ENCODE peak calls at places on chromosome 13, in nine cellular contexts. One of them, this sample, is unnamed.

GRCh38 chr13:57314897-57315520 is 148.0 kb downstream of the PRR20E start:
- DNase-seq in NCI-H2081: no peak
- DNase-seq in EL: no peak
- DNase-seq in C1 segment of cervical spinal cord: no peak
- DNase-seq in NCI-H774: no peak
- DNase-seq in T-cell: no peak
- DNase-seq in iPS-NIHi11: peak
- DNase-seq in NCI-H1092 treated with DMSO at 0.1 percent for 48 hours: no peak
- DNase-seq in progenitor cell of endocrine pancreas: no peak
- DNase-seq in this sample: no peak

GRCh38 chr13:45385912-45386311 is 32.3 kb downstream of the SLC25A30 start:
- DNase-seq in NCI-H1092 treated with DMSO at 0.1 percent for 48 hours: no peak
- DNase-seq in NCI-H2081: no peak
- DNase-seq in C1 segment of cervical spinal cord: no peak
- DNase-seq in EL: no peak
- DNase-seq in iPS-NIHi11: no peak
- DNase-seq in progenitor cell of endocrine pancreas: no peak
- DNase-seq in T-cell: no peak
- DNase-seq in NCI-H774: no peak
- DNase-seq in this sample: no peak

GRCh38 chr13:78595819-78596700 is 7.3 kb downstream of the POU4F1 start:
- DNase-seq in iPS-NIHi11: peak
- DNase-seq in C1 segment of cervical spinal cord: no peak
- DNase-seq in NCI-H1092 treated with DMSO at 0.1 percent for 48 hours: peak
- DNase-seq in NCI-H2081: no peak
- DNase-seq in T-cell: no peak
- DNase-seq in EL: no peak
- DNase-seq in progenitor cell of endocrine pancreas: no peak
- DNase-seq in NCI-H774: no peak
- DNase-seq in this sample: no peak

GRCh38 chr13:35086667-35087066 is 144.6 kb downstream of the NBEA start:
- DNase-seq in NCI-H1092 treated with DMSO at 0.1 percent for 48 hours: no peak
- DNase-seq in C1 segment of cervical spinal cord: no peak
- DNase-seq in EL: peak
- DNase-seq in progenitor cell of endocrine pancreas: no peak
- DNase-seq in NCI-H774: no peak
- DNase-seq in T-cell: no peak
- DNase-seq in NCI-H2081: no peak
- DNase-seq in iPS-NIHi11: no peak
- DNase-seq in this sample: no peak

GRCh38 chr13:98265669-98266551 is 88.8 kb upstream of the RNF113B start:
- DNase-seq in progenitor cell of endocrine pancreas: no peak
- DNase-seq in iPS-NIHi11: no peak
- DNase-seq in NCI-H1092 treated with DMSO at 0.1 percent for 48 hours: no peak
- DNase-seq in EL: no peak
- DNase-seq in NCI-H774: no peak
- DNase-seq in C1 segment of cervical spinal cord: no peak
- DNase-seq in NCI-H2081: no peak
- DNase-seq in T-cell: no peak
- DNase-seq in this sample: no peak

GRCh38 chr13:51218691-51219090 is 3.5 kb upstream of the FAM124A start:
- DNase-seq in NCI-H2081: no peak
- DNase-seq in C1 segment of cervical spinal cord: no peak
- DNase-seq in progenitor cell of endocrine pancreas: no peak
- DNase-seq in iPS-NIHi11: no peak
- DNase-seq in EL: no peak
- DNase-seq in NCI-H1092 treated with DMSO at 0.1 percent for 48 hours: no peak
- DNase-seq in T-cell: no peak
- DNase-seq in NCI-H774: no peak
- DNase-seq in this sample: no peak

GRCh38 chr13:79682164-79682563 is 201.2 kb downstream of the NDFIP2 start:
- DNase-seq in C1 segment of cervical spinal cord: no peak
- DNase-seq in T-cell: no peak
- DNase-seq in progenitor cell of endocrine pancreas: no peak
- DNase-seq in iPS-NIHi11: no peak
- DNase-seq in NCI-H774: no peak
- DNase-seq in NCI-H2081: no peak
- DNase-seq in NCI-H1092 treated with DMSO at 0.1 percent for 48 hours: no peak
- DNase-seq in EL: no peak
- DNase-seq in this sample: no peak

GRCh38 chr13:23707674-23708073 is 137.5 kb downstream of the TNFRSF19 start:
- DNase-seq in EL: peak
- DNase-seq in NCI-H774: no peak
- DNase-seq in T-cell: no peak
- DNase-seq in iPS-NIHi11: no peak
- DNase-seq in NCI-H2081: no peak
- DNase-seq in progenitor cell of endocrine pancreas: no peak
- DNase-seq in C1 segment of cervical spinal cord: no peak
- DNase-seq in NCI-H1092 treated with DMSO at 0.1 percent for 48 hours: no peak
- DNase-seq in this sample: no peak

GRCh38 chr13:53131361-53131760 is 102.7 kb downstream of the OLFM4 start:
- DNase-seq in NCI-H2081: no peak
- DNase-seq in C1 segment of cervical spinal cord: no peak
- DNase-seq in progenitor cell of endocrine pancreas: no peak
- DNase-seq in NCI-H774: no peak
- DNase-seq in NCI-H1092 treated with DMSO at 0.1 percent for 48 hours: no peak
- DNase-seq in T-cell: no peak
- DNase-seq in EL: no peak
- DNase-seq in iPS-NIHi11: no peak
- DNase-seq in this sample: no peak

GRCh38 chr13:51603716-51604115 is 19.5 kb downstream of the WDFY2 start:
- DNase-seq in T-cell: no peak
- DNase-seq in iPS-NIHi11: no peak
- DNase-seq in NCI-H774: no peak
- DNase-seq in NCI-H1092 treated with DMSO at 0.1 percent for 48 hours: no peak
- DNase-seq in NCI-H2081: no peak
- DNase-seq in EL: no peak
- DNase-seq in progenitor cell of endocrine pancreas: no peak
- DNase-seq in C1 segment of cervical spinal cord: no peak
- DNase-seq in this sample: no peak

GRCh38 chr13:43159007-43159406 is 135.6 kb downstream of the DNAJC15 start:
- DNase-seq in NCI-H774: no peak
- DNase-seq in NCI-H1092 treated with DMSO at 0.1 percent for 48 hours: peak
- DNase-seq in EL: peak
- DNase-seq in progenitor cell of endocrine pancreas: no peak
- DNase-seq in T-cell: no peak
- DNase-seq in iPS-NIHi11: peak
- DNase-seq in NCI-H2081: no peak
- DNase-seq in C1 segment of cervical spinal cord: no peak
- DNase-seq in this sample: no peak

GRCh38 chr13:61685683-61686013 is 270.0 kb upstream of the PCDH20 start:
- DNase-seq in C1 segment of cervical spinal cord: no peak
- DNase-seq in progenitor cell of endocrine pancreas: no peak
- DNase-seq in NCI-H2081: no peak
- DNase-seq in T-cell: no peak
- DNase-seq in NCI-H1092 treated with DMSO at 0.1 percent for 48 hours: peak
- DNase-seq in iPS-NIHi11: peak
- DNase-seq in NCI-H774: no peak
- DNase-seq in EL: no peak
- DNase-seq in this sample: peak

GRCh38 chr13:75307370-75307984 is 174.5 kb downstream of the TBC1D4 start:
- DNase-seq in NCI-H1092 treated with DMSO at 0.1 percent for 48 hours: no peak
- DNase-seq in NCI-H774: no peak
- DNase-seq in NCI-H2081: no peak
- DNase-seq in progenitor cell of endocrine pancreas: no peak
- DNase-seq in T-cell: no peak
- DNase-seq in iPS-NIHi11: no peak
- DNase-seq in C1 segment of cervical spinal cord: no peak
- DNase-seq in EL: peak
- DNase-seq in this sample: no peak

GRCh38 chr13:74895042-74895811 is 586.7 kb downstream of the TBC1D4 start:
- DNase-seq in progenitor cell of endocrine pancreas: no peak
- DNase-seq in C1 segment of cervical spinal cord: no peak
- DNase-seq in NCI-H774: no peak
- DNase-seq in NCI-H2081: no peak
- DNase-seq in EL: no peak
- DNase-seq in iPS-NIHi11: no peak
- DNase-seq in NCI-H1092 treated with DMSO at 0.1 percent for 48 hours: no peak
- DNase-seq in T-cell: no peak
- DNase-seq in this sample: no peak

GRCh38 chr13:74771964-74772363 is 637.8 kb upstream of the KLF12 start:
- DNase-seq in NCI-H2081: no peak
- DNase-seq in T-cell: no peak
- DNase-seq in NCI-H1092 treated with DMSO at 0.1 percent for 48 hours: no peak
- DNase-seq in EL: peak
- DNase-seq in C1 segment of cervical spinal cord: no peak
- DNase-seq in NCI-H774: no peak
- DNase-seq in iPS-NIHi11: no peak
- DNase-seq in progenitor cell of endocrine pancreas: no peak
- DNase-seq in this sample: no peak

GRCh38 chr13:110133425-110134235 is 173.3 kb downstream of the COL4A1 start:
- DNase-seq in C1 segment of cervical spinal cord: no peak
- DNase-seq in progenitor cell of endocrine pancreas: no peak
- DNase-seq in NCI-H774: no peak
- DNase-seq in iPS-NIHi11: no peak
- DNase-seq in NCI-H1092 treated with DMSO at 0.1 percent for 48 hours: no peak
- DNase-seq in EL: no peak
- DNase-seq in T-cell: no peak
- DNase-seq in NCI-H2081: no peak
- DNase-seq in this sample: no peak

GRCh38 chr13:100887729-100888151 is 213.1 kb upstream of the TMTC4 start:
- DNase-seq in EL: peak
- DNase-seq in C1 segment of cervical spinal cord: no peak
- DNase-seq in progenitor cell of endocrine pancreas: no peak
- DNase-seq in iPS-NIHi11: no peak
- DNase-seq in NCI-H774: no peak
- DNase-seq in NCI-H2081: no peak
- DNase-seq in NCI-H1092 treated with DMSO at 0.1 percent for 48 hours: no peak
- DNase-seq in T-cell: no peak
- DNase-seq in this sample: no peak

GRCh38 chr13:96041326-96042092 is 11.7 kb downstream of the UGGT2 start:
- DNase-seq in NCI-H2081: no peak
- DNase-seq in C1 segment of cervical spinal cord: no peak
- DNase-seq in NCI-H774: no peak
- DNase-seq in T-cell: no peak
- DNase-seq in NCI-H1092 treated with DMSO at 0.1 percent for 48 hours: no peak
- DNase-seq in progenitor cell of endocrine pancreas: no peak
- DNase-seq in EL: no peak
- DNase-seq in iPS-NIHi11: no peak
- DNase-seq in this sample: no peak

GRCh38 chr13:82739881-82740280 is 1142.4 kb downstream of the SLITRK1 start:
- DNase-seq in C1 segment of cervical spinal cord: no peak
- DNase-seq in NCI-H1092 treated with DMSO at 0.1 percent for 48 hours: no peak
- DNase-seq in T-cell: no peak
- DNase-seq in NCI-H774: no peak
- DNase-seq in progenitor cell of endocrine pancreas: no peak
- DNase-seq in iPS-NIHi11: no peak
- DNase-seq in EL: no peak
- DNase-seq in NCI-H2081: no peak
- DNase-seq in this sample: no peak

GRCh38 chr13:113791226-113791625 is 32.2 kb downstream of the TMEM255B start:
- DNase-seq in NCI-H2081: no peak
- DNase-seq in C1 segment of cervical spinal cord: no peak
- DNase-seq in EL: no peak
- DNase-seq in progenitor cell of endocrine pancreas: no peak
- DNase-seq in iPS-NIHi11: no peak
- DNase-seq in T-cell: no peak
- DNase-seq in NCI-H774: no peak
- DNase-seq in NCI-H1092 treated with DMSO at 0.1 percent for 48 hours: no peak
- DNase-seq in this sample: no peak

GRCh38 chr13:30240608-30241007 is 66.7 kb downstream of the KATNAL1 start:
- DNase-seq in C1 segment of cervical spinal cord: no peak
- DNase-seq in iPS-NIHi11: no peak
- DNase-seq in T-cell: no peak
- DNase-seq in NCI-H2081: no peak
- DNase-seq in NCI-H774: no peak
- DNase-seq in progenitor cell of endocrine pancreas: no peak
- DNase-seq in NCI-H1092 treated with DMSO at 0.1 percent for 48 hours: no peak
- DNase-seq in EL: no peak
- DNase-seq in this sample: no peak

GRCh38 chr13:41533266-41533665 is 75.9 kb downstream of the RGCC start:
- DNase-seq in iPS-NIHi11: no peak
- DNase-seq in T-cell: no peak
- DNase-seq in C1 segment of cervical spinal cord: no peak
- DNase-seq in EL: no peak
- DNase-seq in NCI-H2081: no peak
- DNase-seq in NCI-H1092 treated with DMSO at 0.1 percent for 48 hours: no peak
- DNase-seq in progenitor cell of endocrine pancreas: no peak
- DNase-seq in NCI-H774: no peak
- DNase-seq in this sample: no peak

GRCh38 chr13:46469064-46469463 is 82.0 kb upstream of the RUBCNL start:
- DNase-seq in NCI-H2081: no peak
- DNase-seq in iPS-NIHi11: no peak
- DNase-seq in C1 segment of cervical spinal cord: no peak
- DNase-seq in T-cell: no peak
- DNase-seq in EL: peak
- DNase-seq in progenitor cell of endocrine pancreas: no peak
- DNase-seq in NCI-H1092 treated with DMSO at 0.1 percent for 48 hours: no peak
- DNase-seq in NCI-H774: no peak
- DNase-seq in this sample: no peak

GRCh38 chr13:110012102-110012739 is 225.8 kb upstream of the IRS2 start:
- DNase-seq in progenitor cell of endocrine pancreas: no peak
- DNase-seq in NCI-H2081: no peak
- DNase-seq in NCI-H1092 treated with DMSO at 0.1 percent for 48 hours: no peak
- DNase-seq in T-cell: no peak
- DNase-seq in NCI-H774: no peak
- DNase-seq in iPS-NIHi11: no peak
- DNase-seq in EL: peak
- DNase-seq in C1 segment of cervical spinal cord: no peak
- DNase-seq in this sample: no peak

This sample was measured in NCI-H1105.